ENCODE peak calls at places on chromosomes 7 and 10, in four cellular contexts. One of them, this sample, is unnamed.

GRCh38 chr7:33547880-33548279 is 357.5 kb upstream of the BMPER start:
- DNase-seq in thoracic aorta: no peak
- DNase-seq in neural progenitor cell: no peak
- DNase-seq in sigmoid colon: no peak
- DNase-seq in this sample: no peak

GRCh38 chr7:158263110-158263963 is 324.3 kb downstream of the PTPRN2 start:
- DNase-seq in thoracic aorta: no peak
- DNase-seq in neural progenitor cell: no peak
- DNase-seq in sigmoid colon: peak; percentile 48
- DNase-seq in this sample: no peak

GRCh38 chr10:99233680-99234018 is 2.0 kb downstream of the HPSE2 start:
- DNase-seq in thoracic aorta: no peak
- DNase-seq in neural progenitor cell: peak; percentile 44
- DNase-seq in sigmoid colon: no peak
- DNase-seq in this sample: no peak

GRCh38 chr10:8181496-8182174 is 127.1 kb downstream of the GATA3 start:
- DNase-seq in thoracic aorta: no peak
- DNase-seq in neural progenitor cell: no peak
- DNase-seq in sigmoid colon: no peak
- DNase-seq in this sample: no peak

GRCh38 chr7:22728416-22729029 is 1.5 kb downstream of the IL6 start:
- DNase-seq in thoracic aorta: no peak
- DNase-seq in neural progenitor cell: peak; percentile 51
- DNase-seq in sigmoid colon: no peak
- DNase-seq in this sample: no peak

GRCh38 chr10:110475722-110476515 is 21.8 kb upstream of the DUSP5 start:
- DNase-seq in thoracic aorta: no peak
- DNase-seq in neural progenitor cell: no peak
- DNase-seq in sigmoid colon: no peak
- DNase-seq in this sample: no peak

GRCh38 chr7:114334992-114335391 is 79.6 kb upstream of the FOXP2 start:
- DNase-seq in thoracic aorta: no peak
- DNase-seq in neural progenitor cell: no peak
- DNase-seq in sigmoid colon: no peak
- DNase-seq in this sample: no peak

GRCh38 chr7:88276605-88277153 is 30.0 kb downstream of the STEAP4 start:
- DNase-seq in thoracic aorta: no peak
- DNase-seq in neural progenitor cell: no peak
- DNase-seq in sigmoid colon: no peak
- DNase-seq in this sample: no peak

GRCh38 chr10:118595598-118596425 is at the start of gene PRLHR:
- DNase-seq in thoracic aorta: no peak
- DNase-seq in neural progenitor cell: peak; percentile 94
- DNase-seq in sigmoid colon: no peak
- DNase-seq in this sample: no peak

GRCh38 chr10:42769653-42770052 is 12.9 kb upstream of the BMS1 start:
- DNase-seq in thoracic aorta: no peak
- DNase-seq in neural progenitor cell: no peak
- DNase-seq in sigmoid colon: no peak
- DNase-seq in this sample: no peak

GRCh38 chr7:157993406-157994105 is 594.1 kb downstream of the PTPRN2 start:
- DNase-seq in thoracic aorta: no peak
- DNase-seq in neural progenitor cell: no peak
- DNase-seq in sigmoid colon: no peak
- DNase-seq in this sample: no peak

GRCh38 chr10:121974535-121975294 is at the start of gene NSMCE4A:
- DNase-seq in thoracic aorta: no peak
- DNase-seq in neural progenitor cell: peak; percentile 92
- DNase-seq in sigmoid colon: peak; percentile 89
- DNase-seq in this sample: peak; percentile 62

GRCh38 chr7:82319674-82320118 is 123.9 kb downstream of the CACNA2D1 start:
- DNase-seq in thoracic aorta: peak; percentile 3
- DNase-seq in neural progenitor cell: peak; percentile 42
- DNase-seq in sigmoid colon: peak; percentile 91
- DNase-seq in this sample: peak; percentile 37

GRCh38 chr10:132460691-132461090 is 63.7 kb downstream of the PWWP2B start:
- DNase-seq in thoracic aorta: no peak
- DNase-seq in neural progenitor cell: no peak
- DNase-seq in sigmoid colon: no peak
- DNase-seq in this sample: no peak

GRCh38 chr10:44961931-44962750 is 2.5 kb downstream of the RASSF4 start:
- DNase-seq in thoracic aorta: no peak
- DNase-seq in neural progenitor cell: no peak
- DNase-seq in sigmoid colon: no peak
- DNase-seq in this sample: no peak
- H3K27ac ChIP-seq in thoracic aorta: no peak overlapping the region
- H3K27ac ChIP-seq in neural progenitor cell: no peak overlapping the region
- H3K27ac ChIP-seq in sigmoid colon: peak overlapping the region; percentile 90
- H3K27ac ChIP-seq in this sample: peak overlapping the region; percentile 95

GRCh38 chr10:113273877-113274829 is 278.7 kb upstream of the HABP2 start:
- DNase-seq in thoracic aorta: no peak
- DNase-seq in neural progenitor cell: no peak
- DNase-seq in sigmoid colon: no peak
- DNase-seq in this sample: no peak
- H3K27ac ChIP-seq in thoracic aorta: peak overlapping the region; percentile 70
- H3K27ac ChIP-seq in neural progenitor cell: no peak overlapping the region
- H3K27ac ChIP-seq in sigmoid colon: peak overlapping the region; percentile 31
- H3K27ac ChIP-seq in this sample: peak overlapping the region; percentile 44

GRCh38 chr7:875476-876076 is 778 bp upstream of the GET4 start:
- DNase-seq in thoracic aorta: no peak
- DNase-seq in neural progenitor cell: no peak
- DNase-seq in sigmoid colon: no peak
- DNase-seq in this sample: no peak
- H3K27ac ChIP-seq in thoracic aorta: peak overlapping the region; percentile 70
- H3K27ac ChIP-seq in neural progenitor cell: no peak overlapping the region
- H3K27ac ChIP-seq in sigmoid colon: peak overlapping the region; percentile 84
- H3K27ac ChIP-seq in this sample: peak overlapping the region; percentile 87

GRCh38 chr7:106085015-106085414 is 27.1 kb downstream of the SYPL1 start:
- DNase-seq in thoracic aorta: no peak
- DNase-seq in neural progenitor cell: no peak
- DNase-seq in sigmoid colon: no peak
- DNase-seq in this sample: no peak

GRCh38 chr7:106088014-106088413 is 24.1 kb downstream of the SYPL1 start:
- DNase-seq in thoracic aorta: no peak
- DNase-seq in neural progenitor cell: no peak
- DNase-seq in sigmoid colon: no peak
- DNase-seq in this sample: no peak

GRCh38 chr7:106083717-106084116 is 28.4 kb downstream of the SYPL1 start:
- DNase-seq in thoracic aorta: no peak
- DNase-seq in neural progenitor cell: no peak
- DNase-seq in sigmoid colon: no peak
- DNase-seq in this sample: no peak

GRCh38 chr7:106089647-106090046 is 22.5 kb downstream of the SYPL1 start:
- DNase-seq in thoracic aorta: no peak
- DNase-seq in neural progenitor cell: no peak
- DNase-seq in sigmoid colon: no peak
- DNase-seq in this sample: no peak

DNA sequence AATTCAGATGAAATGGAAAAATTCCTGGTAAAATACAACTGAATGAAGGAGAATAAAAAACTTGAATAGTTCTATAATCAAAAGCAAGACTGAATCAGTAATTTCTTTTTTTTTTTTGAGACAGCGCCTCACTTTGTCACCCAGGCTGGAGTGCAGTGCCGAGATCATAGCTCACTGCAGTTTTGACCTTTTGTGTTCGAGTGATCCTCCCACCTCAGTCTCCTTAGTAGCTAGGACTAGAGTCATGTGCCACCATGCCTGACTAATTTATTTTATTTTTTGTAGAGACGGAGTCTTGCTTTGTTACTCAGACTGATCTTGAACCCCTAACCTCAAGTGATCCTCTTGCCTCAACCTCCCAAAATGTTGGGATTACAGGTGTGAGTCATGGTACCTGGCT is 26.1 kb downstream of the SYPL1 start:
- DNase-seq in thoracic aorta: no peak
- DNase-seq in neural progenitor cell: no peak
- DNase-seq in sigmoid colon: no peak
- DNase-seq in this sample: no peak
- H3K27ac ChIP-seq in thoracic aorta: no peak overlapping the region
- H3K27ac ChIP-seq in neural progenitor cell: no peak overlapping the region
- H3K27ac ChIP-seq in sigmoid colon: no peak overlapping the region
- H3K27ac ChIP-seq in this sample: no peak overlapping the region

GRCh38 chr10:102465466-102465865 is 14.1 kb upstream of the C10orf95 start:
- DNase-seq in thoracic aorta: no peak
- DNase-seq in neural progenitor cell: no peak
- DNase-seq in sigmoid colon: no peak
- DNase-seq in this sample: no peak

GRCh38 chr10:102461187-102462054 is 10.1 kb upstream of the C10orf95 start:
- DNase-seq in thoracic aorta: peak; percentile 49
- DNase-seq in neural progenitor cell: peak; percentile 99
- DNase-seq in sigmoid colon: peak; percentile 96
- DNase-seq in this sample: peak; percentile 80

GRCh38 chr10:102460836-102461186 is 9.5 kb upstream of the C10orf95 start:
- DNase-seq in thoracic aorta: no peak
- DNase-seq in neural progenitor cell: no peak
- DNase-seq in sigmoid colon: no peak
- DNase-seq in this sample: no peak

GRCh38 chr10:102463983-102464382 is 12.6 kb upstream of the C10orf95 start:
- DNase-seq in thoracic aorta: no peak
- DNase-seq in neural progenitor cell: no peak
- DNase-seq in sigmoid colon: no peak
- DNase-seq in this sample: no peak

DNA sequence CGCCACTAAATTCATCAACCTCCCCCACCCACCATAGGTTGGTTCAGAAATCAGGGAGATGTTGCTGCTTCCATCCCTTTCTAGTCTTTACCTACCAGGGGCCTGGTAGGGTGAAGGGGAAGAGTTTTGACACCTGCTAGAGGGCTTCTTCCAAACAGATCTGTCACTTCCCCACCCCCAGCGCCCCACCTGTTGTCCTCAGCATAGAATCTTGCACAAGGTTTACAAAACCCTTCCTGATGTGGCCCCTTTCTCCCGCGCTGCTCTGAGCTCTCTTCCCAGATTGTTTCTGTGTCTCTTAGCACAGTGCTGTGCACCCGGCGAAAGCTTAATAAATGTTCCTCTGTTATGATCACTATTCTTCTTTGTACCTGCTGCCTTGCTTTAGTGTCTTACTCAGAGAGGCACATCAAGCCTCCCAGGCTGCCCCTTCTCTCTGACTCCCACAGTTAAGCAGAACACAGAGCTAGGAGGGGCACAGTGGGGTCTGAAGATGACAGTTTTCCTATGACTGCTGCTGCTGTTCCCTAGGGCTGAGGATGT is 11.2 kb upstream of the C10orf95 start:
- DNase-seq in thoracic aorta: no peak
- DNase-seq in neural progenitor cell: no peak
- DNase-seq in sigmoid colon: no peak
- DNase-seq in this sample: no peak
- H3K27ac ChIP-seq in thoracic aorta: no peak overlapping the region
- H3K27ac ChIP-seq in neural progenitor cell: no peak overlapping the region
- H3K27ac ChIP-seq in sigmoid colon: no peak overlapping the region
- H3K27ac ChIP-seq in this sample: no peak overlapping the region